ENCODE peak calls at places on chromosomes 3 and 15, in six cellular contexts. One of them, this sample, is unnamed.

GRCh38 chr15:32870240-32871033 is 152.6 kb downstream of the GREM1 start:
- DNase-seq in GM23338: no peak
- DNase-seq in NCI-H1092: no peak
- DNase-seq in AG09309: peak; percentile 99
- DNase-seq in mesendoderm: no peak
- DNase-seq in germinal center: peak; percentile 59
- DNase-seq in this sample: no peak

GRCh38 chr3:132710311-132710710 is 11.9 kb downstream of the NPHP3 start:
- DNase-seq in GM23338: no peak
- DNase-seq in NCI-H1092: no peak
- DNase-seq in AG09309: no peak
- DNase-seq in mesendoderm: no peak
- DNase-seq in germinal center: no peak
- DNase-seq in this sample: no peak

GRCh38 chr3:52396907-52397591 is 47.9 kb downstream of the SEMA3G start:
- DNase-seq in GM23338: no peak
- DNase-seq in NCI-H1092: no peak
- DNase-seq in AG09309: no peak
- DNase-seq in mesendoderm: no peak
- DNase-seq in germinal center: no peak
- DNase-seq in this sample: no peak

GRCh38 chr15:26201177-26201858 is 338.2 kb upstream of the ATP10A start:
- DNase-seq in GM23338: peak; percentile 46
- DNase-seq in NCI-H1092: peak; percentile 45
- DNase-seq in AG09309: no peak
- DNase-seq in mesendoderm: no peak
- DNase-seq in germinal center: no peak
- DNase-seq in this sample: no peak

GRCh38 chr15:74525328-74525727 is 15.7 kb upstream of the ARID3B start:
- DNase-seq in GM23338: no peak
- DNase-seq in NCI-H1092: no peak
- DNase-seq in AG09309: no peak
- DNase-seq in mesendoderm: no peak
- DNase-seq in germinal center: no peak
- DNase-seq in this sample: no peak

GRCh38 chr3:139101396-139101795 is 56.7 kb upstream of the PRR23C start:
- DNase-seq in GM23338: no peak
- DNase-seq in NCI-H1092: no peak
- DNase-seq in AG09309: no peak
- DNase-seq in mesendoderm: no peak
- DNase-seq in germinal center: no peak
- DNase-seq in this sample: peak; percentile 31

GRCh38 chr3:73431136-73431933 is 193.4 kb downstream of the PDZRN3 start:
- DNase-seq in GM23338: no peak
- DNase-seq in NCI-H1092: peak; percentile 54
- DNase-seq in AG09309: no peak
- DNase-seq in mesendoderm: no peak
- DNase-seq in germinal center: no peak
- DNase-seq in this sample: peak; percentile 78

GRCh38 chr3:197713477-197713822 is 23.3 kb downstream of the RUBCN start:
- DNase-seq in GM23338: no peak
- DNase-seq in NCI-H1092: no peak
- DNase-seq in AG09309: no peak
- DNase-seq in mesendoderm: no peak
- DNase-seq in germinal center: no peak
- DNase-seq in this sample: no peak

GRCh38 chr3:114408763-114409162 is 114.9 kb downstream of the TIGIT start:
- DNase-seq in GM23338: peak; percentile 36
- DNase-seq in NCI-H1092: peak; percentile 77
- DNase-seq in AG09309: no peak
- DNase-seq in mesendoderm: peak; percentile 39
- DNase-seq in germinal center: no peak
- DNase-seq in this sample: peak; percentile 7

GRCh38 chr3:169659858-169660614 is 3.5 kb downstream of the MECOM start:
- DNase-seq in GM23338: peak; percentile 71
- DNase-seq in NCI-H1092: no peak
- DNase-seq in AG09309: no peak
- DNase-seq in mesendoderm: no peak
- DNase-seq in germinal center: no peak
- DNase-seq in this sample: no peak

GRCh38 chr3:115785782-115786181 is 162.5 kb downstream of the GAP43 start:
- DNase-seq in GM23338: no peak
- DNase-seq in NCI-H1092: no peak
- DNase-seq in AG09309: no peak
- DNase-seq in mesendoderm: no peak
- DNase-seq in germinal center: no peak
- DNase-seq in this sample: no peak

GRCh38 chr3:87436781-87437543 is 160.6 kb upstream of the POU1F1 start:
- DNase-seq in GM23338: no peak
- DNase-seq in NCI-H1092: no peak
- DNase-seq in AG09309: peak; percentile 39
- DNase-seq in mesendoderm: no peak
- DNase-seq in germinal center: no peak
- DNase-seq in this sample: peak; percentile 34

GRCh38 chr15:71802770-71803169 is 7.6 kb upstream of the NR2E3 start:
- DNase-seq in GM23338: peak; percentile 84
- DNase-seq in NCI-H1092: no peak
- DNase-seq in AG09309: no peak
- DNase-seq in mesendoderm: peak; percentile 74
- DNase-seq in germinal center: peak; percentile 43
- DNase-seq in this sample: peak; percentile 70

GRCh38 chr15:85910796-85911195 is 116.1 kb upstream of the KLHL25 start:
- DNase-seq in GM23338: no peak
- DNase-seq in NCI-H1092: no peak
- DNase-seq in AG09309: no peak
- DNase-seq in mesendoderm: peak; percentile 22
- DNase-seq in germinal center: no peak
- DNase-seq in this sample: no peak

GRCh38 chr15:98653686-98654085 is 5.3 kb downstream of the IGF1R start:
- DNase-seq in GM23338: no peak
- DNase-seq in NCI-H1092: no peak
- DNase-seq in AG09309: no peak
- DNase-seq in mesendoderm: no peak
- DNase-seq in germinal center: no peak
- DNase-seq in this sample: peak; percentile 6

GRCh38 chr3:129664040-129664646 is 57.7 kb upstream of the PLXND1 start:
- DNase-seq in GM23338: no peak
- DNase-seq in NCI-H1092: no peak
- DNase-seq in AG09309: no peak
- DNase-seq in mesendoderm: no peak
- DNase-seq in germinal center: no peak
- DNase-seq in this sample: no peak

GRCh38 chr15:89671687-89672086 is 7.5 kb downstream of the PLIN1 start:
- DNase-seq in GM23338: no peak
- DNase-seq in NCI-H1092: no peak
- DNase-seq in AG09309: no peak
- DNase-seq in mesendoderm: no peak
- DNase-seq in germinal center: no peak
- DNase-seq in this sample: no peak

GRCh38 chr15:81302605-81303204 is 21.2 kb downstream of the STARD5 start:
- DNase-seq in GM23338: no peak
- DNase-seq in NCI-H1092: no peak
- DNase-seq in AG09309: no peak
- DNase-seq in mesendoderm: no peak
- DNase-seq in germinal center: peak; percentile 60
- DNase-seq in this sample: no peak

GRCh38 chr3:10627884-10628572 is 122.6 kb upstream of the ATP2B2 start:
- DNase-seq in GM23338: peak; percentile 61
- DNase-seq in NCI-H1092: no peak
- DNase-seq in AG09309: no peak
- DNase-seq in mesendoderm: peak; percentile 60
- DNase-seq in germinal center: no peak
- DNase-seq in this sample: no peak

GRCh38 chr3:188269040-188269439 is 115.1 kb downstream of the LPP start:
- DNase-seq in GM23338: no peak
- DNase-seq in NCI-H1092: no peak
- DNase-seq in AG09309: no peak
- DNase-seq in mesendoderm: no peak
- DNase-seq in germinal center: no peak
- DNase-seq in this sample: no peak

GRCh38 chr15:63191895-63192603 is 2.6 kb downstream of the RAB8B start:
- DNase-seq in GM23338: no peak
- DNase-seq in NCI-H1092: no peak
- DNase-seq in AG09309: no peak
- DNase-seq in mesendoderm: no peak
- DNase-seq in germinal center: peak; percentile 45
- DNase-seq in this sample: no peak

This sample was measured in NCI-H69.